ENCODE peak calls at places on chromosomes 7 and 10, in four cellular contexts. U is H4, B is GM10248, P is ovary. N is an unnamed sample.

GRCh38 chr10:8338177-8338766 is 283.8 kb downstream of the GATA3 start:
- DNase-seq in U (no peak), B (no peak), P (no peak), N (no peak)

GRCh38 chr7:2802082-2802481 is 42.0 kb downstream of the GNA12 start:
- DNase-seq in U (no peak), B (no peak), P (no peak), N (no peak)

GRCh38 chr10:127848226-127848625 is 44.5 kb downstream of the CLRN3 start:
- DNase-seq in U (no peak), B (no peak), P (no peak), N (no peak)

GRCh38 chr7:66542528-66543373 is 85.9 kb upstream of the KCTD7 start:
- DNase-seq in U (no peak), B (no peak), P (no peak), N (no peak)

GRCh38 chr7:134669845-134670373 is 23.3 kb downstream of the BPGM start:
- DNase-seq in U (peak; percentile 98), B (no peak), P (no peak), N (no peak)

GRCh38 chr7:47357398-47357797 is 224.5 kb downstream of the TNS3 start:
- DNase-seq in U (no peak), B (no peak), P (no peak), N (no peak)

GRCh38 chr10:109115179-109115578 is 808.1 kb downstream of the XPNPEP1 start:
- DNase-seq in U (no peak), B (no peak), P (no peak), N (no peak)

GRCh38 chr7:5478568-5479045 is 55.0 kb upstream of the TNRC18 start:
- DNase-seq in U (no peak), B (no peak), P (no peak), N (no peak)

GRCh38 chr7:131371411-131371810 is 43.7 kb downstream of the MKLN1 start:
- DNase-seq in U (no peak), B (no peak), P (no peak), N (no peak)

GRCh38 chr10:31314256-31315183 is 4.5 kb upstream of the ZEB1 start:
- DNase-seq in U (no peak), B (no peak), P (no peak), N (no peak)

GRCh38 chr7:85068796-85069195 is 118.1 kb downstream of the SEMA3D start:
- DNase-seq in U (peak; percentile 65), B (no peak), P (no peak), N (peak; percentile 37)

GRCh38 chr7:102042016-102042656 is 224.7 kb downstream of the CUX1 start:
- DNase-seq in U (no peak), B (no peak), P (no peak), N (no peak)

GRCh38 chr7:142334236-142334635 is 76.4 kb upstream of the PRSS58 start:
- DNase-seq in U (no peak), B (no peak), P (no peak), N (no peak)

GRCh38 chr10:63977329-63977923 is 456.2 kb downstream of the REEP3 start:
- DNase-seq in U (peak; percentile 47), B (peak; percentile 50), P (no peak), N (no peak)

GRCh38 chr10:124949543-124949942 is 7.6 kb downstream of the ZRANB1 start:
- DNase-seq in U (no peak), B (no peak), P (no peak), N (no peak)

GRCh38 chr7:137953043-137953691 is 48.7 kb downstream of the CREB3L2 start:
- DNase-seq in U (peak; percentile 88), B (no peak), P (no peak), N (no peak)

GRCh38 chr7:55526770-55527169 is 45.5 kb downstream of the VOPP1 start:
- DNase-seq in U (no peak), B (peak; percentile 49), P (no peak), N (no peak)

GRCh38 chr7:117728858-117729257 is 144.4 kb downstream of the CTTNBP2 start:
- DNase-seq in U (no peak), B (peak; percentile 23), P (no peak), N (no peak)

GRCh38 chr10:63561421-63561820 is 40.2 kb downstream of the REEP3 start:
- DNase-seq in U (no peak), B (no peak), P (no peak), N (no peak)

GRCh38 chr10:63644398-63645142 is 123.4 kb downstream of the REEP3 start:
- DNase-seq in U (no peak), B (no peak), P (no peak), N (no peak)

GRCh38 chr7:72405389-72405788 is 6.7 kb downstream of the CALN1 start:
- DNase-seq in U (peak; percentile 35), B (no peak), P (no peak), N (no peak)

GRCh38 chr7:79272066-79272669 is 181.3 kb downstream of the MAGI2 start:
- DNase-seq in U (peak; percentile 65), B (peak; percentile 12), P (no peak), N (no peak)

GRCh38 chr7:70673833-70674232 is 458.1 kb upstream of the GALNT17 start:
- DNase-seq in U (no peak), B (no peak), P (no peak), N (no peak)

GRCh38 chr10:62805139-62806092 is 896 bp downstream of the ADO start:
- DNase-seq in U (no peak), B (peak; percentile 26), P (no peak), N (no peak)

GRCh38 chr10:88728107-88728763 is 22.2 kb downstream of the LIPK start:
- DNase-seq in U (no peak), B (no peak), P (no peak), N (no peak)

GRCh38 chr10:75038335-75038734 is 73.1 kb upstream of the SAMD8 start:
- DNase-seq in U (no peak), B (no peak), P (peak; percentile 72), N (no peak)

GRCh38 chr7:153087498-153087897 is 327.9 kb downstream of the ACTR3B start:
- DNase-seq in U (no peak), B (no peak), P (no peak), N (no peak)

GRCh38 chr10:29698766-29699490 is 64.2 kb upstream of the SVIL start:
- DNase-seq in U (no peak), B (no peak), P (no peak), N (no peak)

GRCh38 chr10:49273082-49273465 is 25.9 kb upstream of the C10orf71 start:
- DNase-seq in U (no peak), B (no peak), P (no peak), N (no peak)

GRCh38 chr7:38862666-38863065 is 46.3 kb downstream of the VPS41 start:
- DNase-seq in U (no peak), B (no peak), P (no peak), N (no peak)

GRCh38 chr7:106839511-106839910 is 25.6 kb upstream of the PIK3CG start:
- DNase-seq in U (no peak), B (no peak), P (no peak), N (no peak)

GRCh38 chr10:29987471-29987870 is 71.9 kb downstream of the JCAD start:
- DNase-seq in U (no peak), B (no peak), P (no peak), N (no peak)

GRCh38 chr7:52271663-52272062 is 763.8 kb upstream of the POM121L12 start:
- DNase-seq in U (no peak), B (no peak), P (no peak), N (no peak)

GRCh38 chr10:61821153-61821552 is 80.3 kb upstream of the ARID5B start:
- DNase-seq in U (no peak), B (no peak), P (no peak), N (no peak)

GRCh38 chr10:86749835-86750234 is 6.6 kb upstream of the BMPR1A start:
- DNase-seq in U (no peak), B (no peak), P (no peak), N (no peak)

GRCh38 chr7:141103847-141104429 is 30.1 kb downstream of the TMEM178B start:
- DNase-seq in U (no peak), B (no peak), P (no peak), N (no peak)